ENCODE peak calls at places on chromosomes 2 and 18, in four cellular contexts. N is thoracic aorta; C is GM12864; G is activated CD8-positive, alpha-beta T cell treated with anti-CD3 and anti-CD28 coated beads for 36 hours. P is an unnamed sample.

GRCh38 chr2:43133708-43134570 is 92.5 kb downstream of the ZFP36L2 start:
- DNase-seq in N (no peak), C (no peak), G (peak; percentile 92), P (peak; percentile 38)

GRCh38 chr18:79545714-79546113 is 133.9 kb upstream of the CTDP1 start:
- DNase-seq in N (no peak), C (no peak), G (no peak), P (no peak)

GRCh38 chr2:228602277-228602676 is 420.8 kb upstream of the SPHKAP start:
- DNase-seq in N (no peak), C (no peak), G (no peak), P (no peak)

GRCh38 chr2:48253301-48253700 is 276.7 kb upstream of the STON1 start:
- DNase-seq in N (no peak), C (no peak), G (no peak), P (no peak)

GRCh38 chr2:44118257-44118656 is 50.4 kb upstream of the PPM1B start:
- DNase-seq in N (no peak), C (no peak), G (peak; percentile 23), P (no peak)

GRCh38 chr2:174662459-174662858 is 64.9 kb upstream of the WIPF1 start:
- DNase-seq in N (no peak), C (no peak), G (no peak), P (no peak)

GRCh38 chr2:96241901-96242611 is 23.7 kb downstream of the TMEM127 start:
- DNase-seq in N (no peak), C (peak; percentile 68), G (peak; percentile 79), P (peak; percentile 73)

GRCh38 chr2:99085400-99085799 is 56.1 kb upstream of the C2orf15 start:
- DNase-seq in N (no peak), C (no peak), G (peak; percentile 11), P (no peak)

GRCh38 chr2:188196343-188197008 is 95.2 kb upstream of the GULP1 start:
- DNase-seq in N (no peak), C (no peak), G (no peak), P (no peak)

GRCh38 chr2:76985387-76986136 is 536.6 kb downstream of the LRRTM4 start:
- DNase-seq in N (no peak), C (no peak), G (no peak), P (no peak)

GRCh38 chr2:155442088-155442487 is 743.6 kb downstream of the KCNJ3 start:
- DNase-seq in N (no peak), C (no peak), G (no peak), P (no peak)

GRCh38 chr18:54203914-54204313 is 20.6 kb downstream of the MBD2 start:
- DNase-seq in N (no peak), C (no peak), G (no peak), P (no peak)

GRCh38 chr2:97737421-97738235 is 24.3 kb downstream of the ZAP70 start:
- DNase-seq in N (no peak), C (no peak), G (no peak), P (no peak)

GRCh38 chr2:209525834-209526281 is 102.0 kb downstream of the MAP2 start:
- DNase-seq in N (no peak), C (no peak), G (no peak), P (no peak)

GRCh38 chr2:150191349-150191748 is 296.1 kb downstream of the RND3 start:
- DNase-seq in N (no peak), C (no peak), G (no peak), P (no peak)

GRCh38 chr2:126359494-126359893 is 296.5 kb upstream of the GYPC start:
- DNase-seq in N (no peak), C (no peak), G (peak; percentile 5), P (peak; percentile 18)

GRCh38 chr2:181393472-181393871 is 63.7 kb upstream of the ITGA4 start:
- DNase-seq in N (no peak), C (no peak), G (no peak), P (peak; percentile 31)

GRCh38 chr2:15242936-15243461 is 318.1 kb downstream of the NBAS start:
- DNase-seq in N (no peak), C (no peak), G (no peak), P (no peak)

GRCh38 chr2:69731147-69731546 is 10.8 kb upstream of the ANXA4 start:
- DNase-seq in N (no peak), C (no peak), G (no peak), P (no peak)

GRCh38 chr2:39264733-39265132 is 21.0 kb upstream of the CDKL4 start:
- DNase-seq in N (no peak), C (peak; percentile 12), G (peak; percentile 21), P (peak; percentile 39)

GRCh38 chr2:7962191-7962590 is 719.7 kb upstream of the ID2 start:
- DNase-seq in N (no peak), C (no peak), G (no peak), P (no peak)

GRCh38 chr2:97717618-97718005 is 4.2 kb downstream of the ZAP70 start:
- DNase-seq in N (no peak), C (no peak), G (no peak), P (no peak)

GRCh38 chr2:175726213-175726612 is 275.9 kb downstream of the LNPK start:
- DNase-seq in N (no peak), C (no peak), G (no peak), P (no peak)

GRCh38 chr18:77119851-77120491 is 12.6 kb downstream of the MBP start:
- DNase-seq in N (no peak), C (no peak), G (no peak), P (no peak)

GRCh38 chr18:68817584-68817983 is 19.7 kb downstream of the CCDC102B start:
- DNase-seq in N (no peak), C (no peak), G (no peak), P (no peak)

GRCh38 chr2:150339282-150339681 is 148.2 kb downstream of the RND3 start:
- DNase-seq in N (no peak), C (no peak), G (no peak), P (no peak)

GRCh38 chr18:63951302-63951705 is 2.2 kb downstream of the HMSD start:
- DNase-seq in N (no peak), C (no peak), G (peak; percentile 48), P (no peak)
- TF ChIP-seq CTCF in N (no peak), C (peak; percentile 39), G (peak; percentile 61), P (no peak)

DNA sequence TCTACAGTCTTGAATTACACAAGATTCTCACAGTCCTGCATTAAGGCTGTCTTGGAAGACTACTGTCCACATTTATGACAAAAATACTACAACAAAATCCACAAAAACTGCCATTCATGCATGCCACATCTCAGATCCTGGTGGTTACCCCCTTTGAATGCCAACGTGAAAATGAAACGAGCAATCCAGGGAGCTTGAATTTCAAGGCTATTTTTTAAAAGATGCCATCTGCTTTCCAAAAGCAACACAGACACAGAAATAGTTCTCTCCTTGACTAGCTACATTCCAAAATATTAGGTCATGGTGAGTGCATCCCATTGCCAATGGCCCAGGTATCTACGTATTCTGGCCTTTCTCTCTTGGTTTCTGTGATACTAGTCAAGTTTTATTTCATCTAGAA is 36.3 kb downstream of the IRS1 start:
- DNase-seq in N (no peak), C (no peak), G (no peak), P (no peak)
- TF ChIP-seq CTCF in N (no peak), C (no peak), G (no peak), P (no peak)

GRCh38 chr18:21903688-21904087 is 163.1 kb downstream of the MIB1 start:
- DNase-seq in N (no peak), C (no peak), G (no peak), P (no peak)
- TF ChIP-seq CTCF in N (no peak), C (no peak), G (no peak), P (no peak)

GRCh38 chr18:60668583-60668982 is 296.0 kb upstream of the MC4R start:
- DNase-seq in N (no peak), C (no peak), G (no peak), P (no peak)
- TF ChIP-seq CTCF in N (no peak), C (no peak), G (no peak), P (peak; percentile 8)